ENCODE peak calls at places on chromosomes 7 and 10, in seven cellular contexts. I is heart left ventricle, P is left lung, A is hepatocyte, F is A549, O is kidney, Y is fibroblast of lung. V is an unnamed sample.

GRCh38 chr7:81175291-81175942 is 256.6 kb upstream of the SEMA3C start:
- DNase-seq in O (no peak), Y (no peak), A (no peak), I (no peak), F (no peak), P (no peak), V (no peak)

GRCh38 chr7:82131224-82131623 is 312.4 kb downstream of the CACNA2D1 start:
- DNase-seq in A (no peak), Y (peak; percentile 57), P (no peak), F (no peak), O (no peak), I (no peak), V (no peak)

GRCh38 chr10:27659786-27660185 is 85.8 kb downstream of the MKX start:
- DNase-seq in A (no peak), P (no peak), O (no peak), I (no peak), Y (no peak), F (no peak), V (no peak)

GRCh38 chr7:99180067-99180650 is 27.8 kb downstream of the KPNA7 start:
- DNase-seq in F (no peak), I (no peak), Y (no peak), P (no peak), O (no peak), A (no peak), V (no peak)

GRCh38 chr7:127928852-127929251 is 102.4 kb downstream of the LRRC4 start:
- DNase-seq in Y (no peak), P (no peak), O (no peak), F (no peak), A (no peak), I (no peak), V (no peak)

GRCh38 chr7:113099284-113099919 is 12.8 kb upstream of the GPR85 start:
- DNase-seq in O (no peak), P (no peak), F (no peak), Y (no peak), A (no peak), I (no peak), V (no peak)

GRCh38 chr7:97094531-97094930 is 23.0 kb upstream of the SDHAF3 start:
- DNase-seq in Y (no peak), O (no peak), F (no peak), P (no peak), I (no peak), A (no peak), V (no peak)

GRCh38 chr7:96157856-96158255 is 164.0 kb downstream of the SLC25A13 start:
- DNase-seq in F (no peak), I (no peak), O (no peak), Y (no peak), A (no peak), P (no peak), V (no peak)

GRCh38 chr10:67725567-67725966 is 29.6 kb upstream of the CTNNA3 start:
- DNase-seq in A (no peak), O (no peak), I (no peak), F (no peak), P (no peak), Y (no peak), V (no peak)

GRCh38 chr10:6083523-6084475 is 5.0 kb upstream of the RBM17 start:
- DNase-seq in F (no peak), O (no peak), Y (no peak), A (no peak), P (no peak), I (no peak), V (no peak)

GRCh38 chr7:240887-241421 is 48.6 kb downstream of the FAM20C start:
- DNase-seq in P (no peak), F (no peak), A (no peak), I (no peak), O (no peak), Y (no peak), V (no peak)

GRCh38 chr7:138753611-138754010 is 44.2 kb upstream of the TMEM213 start:
- DNase-seq in I (no peak), F (no peak), O (peak; percentile 13), Y (no peak), P (no peak), A (no peak), V (no peak)

GRCh38 chr7:126605056-126605455 is 647.7 kb downstream of the GRM8 start:
- DNase-seq in Y (no peak), O (no peak), P (no peak), I (no peak), A (no peak), F (no peak), V (no peak)

GRCh38 chr7:29196971-29197370 is 2.4 kb downstream of the CHN2 start:
- DNase-seq in P (no peak), O (no peak), F (no peak), Y (no peak), I (no peak), A (no peak), V (no peak)

GRCh38 chr7:29194594-29195417 is at the start of gene CHN2:
- DNase-seq in F (peak; percentile 19), P (peak; percentile 87), A (peak; percentile 79), I (peak; percentile 64), Y (no peak), O (peak; percentile 90), V (no peak)

GRCh38 chr7:29196191-29196590 is 1.6 kb downstream of the CHN2 start:
- DNase-seq in Y (no peak), O (no peak), A (no peak), P (no peak), F (no peak), I (no peak), V (no peak)

GRCh38 chr7:29199776-29200175 is 5.2 kb downstream of the CHN2 start:
- DNase-seq in F (no peak), P (no peak), A (no peak), Y (no peak), I (no peak), O (no peak), V (no peak)

DNA sequence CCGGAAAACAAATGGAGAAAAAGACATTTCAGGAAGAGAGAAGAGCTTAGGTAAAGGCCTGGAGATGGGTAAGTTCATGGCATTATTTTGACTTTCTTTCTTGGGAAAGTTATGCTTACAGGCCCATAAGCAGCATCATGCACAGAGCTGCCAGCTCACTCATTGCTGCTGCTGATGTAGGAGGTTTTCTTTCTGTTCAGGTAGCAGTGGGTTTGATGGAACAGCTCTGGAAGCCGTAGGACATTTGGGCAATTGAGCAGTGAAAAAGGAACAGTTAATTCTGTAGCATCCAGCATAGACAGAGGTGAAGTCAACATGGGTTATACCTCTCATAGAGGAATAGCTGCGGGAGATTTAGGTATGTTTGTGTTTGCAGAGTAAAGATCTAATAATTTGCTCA is 3.3 kb downstream of the CHN2 start:
- DNase-seq in F (no peak), P (no peak), Y (no peak), I (no peak), O (no peak), A (no peak), V (no peak)
- H3K4me1 ChIP-seq in F (no peaks in the 10 kb centered on the region), P (peaks cover 36% of the 10 kb centered on the region), Y (no peaks in the 10 kb centered on the region), I (peaks cover 42% of the 10 kb centered on the region), O (no peaks in the 10 kb centered on the region), A (no peaks in the 10 kb centered on the region), V (no peaks in the 10 kb centered on the region)

DNA sequence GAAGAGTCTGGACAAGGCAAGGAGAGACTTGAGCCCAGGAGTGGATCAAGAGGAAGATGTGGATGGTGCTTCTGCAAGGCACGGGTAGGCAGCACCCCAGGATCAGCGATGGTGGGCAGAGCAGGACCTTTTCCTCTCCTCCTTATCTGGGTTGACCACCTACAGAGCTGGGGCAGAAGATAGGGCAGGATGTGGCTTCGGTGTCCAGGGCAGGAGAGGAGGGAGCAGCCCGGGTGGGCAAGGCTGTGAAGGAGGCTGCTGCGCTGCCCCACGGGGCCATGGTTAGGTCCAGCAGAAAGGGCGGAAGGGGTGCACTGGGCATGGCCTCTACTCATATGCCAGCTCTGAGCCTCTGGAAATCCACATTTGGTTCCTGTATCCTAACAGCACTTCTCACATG is 20.0 kb upstream of the PARP12 start:
- DNase-seq in A (no peak), P (no peak), Y (no peak), O (no peak), I (no peak), F (no peak), V (no peak)
- H3K27ac ChIP-seq in A (no peak overlapping the region), P (no peak overlapping the region), Y (no peak overlapping the region), O (no peak overlapping the region), I (no peak overlapping the region), F (no peak overlapping the region), V (no peak overlapping the region)

GRCh38 chr10:24715246-24715769 is 8.4 kb downstream of the ARHGAP21 start:
- DNase-seq in O (no peak), P (no peak), A (no peak), F (no peak), I (no peak), Y (no peak), V (no peak)
- H3K4me1 ChIP-seq in O (peaks cover 16% of the 10 kb centered on the region), P (peaks cover 51% of the 10 kb centered on the region), A (peaks cover 28% of the 10 kb centered on the region), F (peaks cover 69% of the 10 kb centered on the region), I (peaks cover 77% of the 10 kb centered on the region), Y (peaks cover 16% of the 10 kb centered on the region), V (peaks cover 9% of the 10 kb centered on the region)

DNA sequence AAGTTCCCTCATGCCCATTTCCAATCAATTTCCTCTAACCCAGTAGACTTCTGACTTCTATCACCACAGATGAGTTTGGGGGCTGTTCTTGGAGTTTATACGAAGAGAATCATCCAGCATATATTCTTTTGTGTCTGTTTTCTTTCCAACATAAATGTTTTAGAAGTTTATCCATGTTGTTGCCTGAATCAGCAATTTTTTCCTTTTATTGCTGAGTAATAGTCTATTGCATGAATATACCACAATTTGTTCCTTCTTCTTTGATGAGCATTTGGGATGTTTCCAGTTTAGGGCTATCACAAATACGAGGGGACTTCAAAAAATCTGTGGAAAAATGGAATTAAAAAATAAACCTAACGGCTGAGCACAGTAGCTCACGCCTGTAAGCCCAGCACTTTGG is 26.2 kb downstream of the COPG2 start:
- DNase-seq in I (no peak), P (no peak), O (no peak), A (no peak), F (no peak), Y (no peak), V (no peak)
- H3K27ac ChIP-seq in I (no peak overlapping the region), P (no peak overlapping the region), O (no peak overlapping the region), A (no peak overlapping the region), F (no peak overlapping the region), Y (no peak overlapping the region), V (no peak overlapping the region)